ENCODE peak calls at places on chromosome 19, in eight cellular contexts. S, I, N, J, L, V, W and D are unnamed samples.

GRCh38 chr19:28449803-28450202 is 763.1 kb downstream of the UQCRFS1 start:
- DNase-seq in S (no peak), I (no peak), N (no peak), J (no peak), L (no peak), V (no peak), W (no peak), D (no peak)

GRCh38 chr19:6273701-6274601 is 5.8 kb downstream of the MLLT1 start:
- DNase-seq in S (peak; percentile 38), I (peak; percentile 35), N (peak; percentile 67), J (no peak), L (peak; percentile 86), V (peak; percentile 85), W (no peak), D (peak; percentile 68)

GRCh38 chr19:47765522-47766358 is 12.8 kb upstream of the SELENOW start:
- DNase-seq in S (peak; percentile 81), I (peak; percentile 61), N (peak; percentile 63), J (peak; percentile 83), L (no peak), V (peak; percentile 50), W (peak; percentile 87), D (no peak)

GRCh38 chr19:40191836-40192646 is 815 bp downstream of the MAP3K10 start:
- DNase-seq in S (peak; percentile 74), I (no peak), N (no peak), J (peak; percentile 37), L (no peak), V (no peak), W (peak; percentile 72), D (no peak)

GRCh38 chr19:35975608-35976214 is 19.3 kb upstream of the SDHAF1 start:
- DNase-seq in S (peak; percentile 64), I (no peak), N (no peak), J (no peak), L (no peak), V (no peak), W (no peak), D (no peak)

GRCh38 chr19:34502582-34503545 is 21.3 kb downstream of the WTIP start:
- DNase-seq in S (no peak), I (no peak), N (no peak), J (no peak), L (no peak), V (no peak), W (no peak), D (no peak)

GRCh38 chr19:38792250-38793111 is 3.5 kb downstream of the LGALS7B start:
- DNase-seq in S (no peak), I (no peak), N (no peak), J (no peak), L (no peak), V (no peak), W (no peak), D (no peak)

GRCh38 chr19:57935731-57936130 is 529 bp upstream of the ZNF418 start:
- DNase-seq in S (no peak), I (no peak), N (peak; percentile 59), J (no peak), L (no peak), V (no peak), W (no peak), D (no peak)

GRCh38 chr19:38073806-38074685 is 150.0 kb downstream of the DPF1 start:
- DNase-seq in S (peak; percentile 41), I (peak; percentile 40), N (peak; percentile 32), J (peak; percentile 22), L (no peak), V (no peak), W (no peak), D (no peak)

GRCh38 chr19:16957151-16957662 is 68.4 kb downstream of the F2RL3 start:
- DNase-seq in S (no peak), I (no peak), N (no peak), J (no peak), L (peak; percentile 10), V (peak; percentile 25), W (no peak), D (no peak)

GRCh38 chr19:3693030-3693925 is 7.0 kb downstream of the PIP5K1C start:
- DNase-seq in S (no peak), I (no peak), N (no peak), J (no peak), L (no peak), V (no peak), W (no peak), D (no peak)

GRCh38 chr19:52028780-52029123 is 573 bp upstream of the ZNF614 start:
- DNase-seq in S (no peak), I (no peak), N (no peak), J (no peak), L (no peak), V (no peak), W (peak; percentile 69), D (no peak)

GRCh38 chr19:6101991-6102390 is 8.3 kb downstream of the RFX2 start:
- DNase-seq in S (no peak), I (no peak), N (no peak), J (no peak), L (no peak), V (no peak), W (no peak), D (no peak)

GRCh38 chr19:6458695-6459355 is 767 bp downstream of the SLC25A23 start:
- DNase-seq in S (no peak), I (no peak), N (no peak), J (no peak), L (no peak), V (no peak), W (peak; percentile 34), D (no peak)

GRCh38 chr19:39083983-39084731 is at the start of gene ACP7:
- DNase-seq in S (peak; percentile 37), I (no peak), N (no peak), J (no peak), L (no peak), V (no peak), W (no peak), D (no peak)

GRCh38 chr19:41411094-41411493 is 13.5 kb downstream of the BCKDHA start:
- DNase-seq in S (no peak), I (no peak), N (no peak), J (no peak), L (no peak), V (no peak), W (no peak), D (no peak)

GRCh38 chr19:17775991-17776803 is 18.7 kb upstream of the B3GNT3 start:
- DNase-seq in S (no peak), I (no peak), N (no peak), J (no peak), L (no peak), V (no peak), W (no peak), D (no peak)

GRCh38 chr19:15252398-15253018 is 20.3 kb upstream of the EPHX3 start:
- DNase-seq in S (peak; percentile 44), I (peak; percentile 71), N (peak; percentile 65), J (peak; percentile 26), L (peak; percentile 49), V (no peak), W (peak; percentile 25), D (no peak)

GRCh38 chr19:18460900-18461299 is 23.0 kb upstream of the ISYNA1 start:
- DNase-seq in S (no peak), I (no peak), N (no peak), J (no peak), L (no peak), V (no peak), W (no peak), D (no peak)

GRCh38 chr19:3006075-3006767 is 22.9 kb downstream of the TLE2 start:
- DNase-seq in S (no peak), I (no peak), N (no peak), J (no peak), L (no peak), V (no peak), W (peak; percentile 31), D (no peak)

GRCh38 chr19:54523403-54523802 is 20.8 kb downstream of the LAIR2 start:
- DNase-seq in S (no peak), I (no peak), N (no peak), J (no peak), L (no peak), V (no peak), W (no peak), D (peak; percentile 85)

GRCh38 chr19:42132851-42133528 is 744 bp upstream of the POU2F2 start:
- DNase-seq in S (peak; percentile 87), I (peak; percentile 59), N (peak; percentile 76), J (peak; percentile 76), L (no peak), V (peak; percentile 51), W (peak; percentile 93), D (no peak)

GRCh38 chr19:3683405-3683865 is 16.8 kb downstream of the PIP5K1C start:
- DNase-seq in S (peak; percentile 46), I (no peak), N (no peak), J (no peak), L (no peak), V (no peak), W (no peak), D (no peak)

GRCh38 chr19:9953802-9954542 is 17.7 kb upstream of the OLFM2 start:
- DNase-seq in S (no peak), I (peak; percentile 37), N (no peak), J (no peak), L (no peak), V (no peak), W (no peak), D (no peak)

GRCh38 chr19:41705393-41706174 is 2.8 kb upstream of the CEACAM5 start:
- DNase-seq in S (peak; percentile 48), I (no peak), N (no peak), J (no peak), L (no peak), V (no peak), W (peak; percentile 41), D (no peak)